ENCODE peak calls at places on chromosome 21, in ten cellular contexts. U is EH; E is iPS-NIHi11; T is fibroblast of pulmonary artery; O is activated T-cell treated with anti-CD3 and anti-CD28 coated beads, Interleukin-2, amount 50 U/mL, for 4 hours; A is Calu3; D is activated CD8-positive, alpha-beta T cell treated with anti-CD3 and anti-CD28 coated beads for 36 hours; P is stimulated activated CD4-positive, alpha-beta T cell treated with anti-CD3 and anti-CD28 coated beads, Interleukin-4, amount 100 ng/mL, for 48 hours; Q is activated naive CD8-positive, alpha-beta T cell treated with anti-CD3 and anti-CD28 coated beads, Interleukin-2, amount 50 U/mL, for 16 hours; I is globus pallidus. V is an unnamed sample.

GRCh38 chr21:45142469-45142868 is 68.1 kb downstream of the ADARB1 start:
- DNase-seq in P (no peak), A (no peak), O (no peak), Q (no peak), D (no peak), E (no peak), T (peak), U (peak), I (no peak), V (peak)

GRCh38 chr21:44368711-44369446 is 15.5 kb downstream of the TRPM2 start:
- DNase-seq in A (no peak), T (no peak), Q (no peak), D (no peak), U (no peak), P (no peak), O (no peak), I (no peak), E (peak), V (no peak)

GRCh38 chr21:36700961-36701911 is 2.3 kb downstream of the SIM2 start:
- DNase-seq in I (no peak), P (no peak), A (peak), T (no peak), U (no peak), E (no peak), D (no peak), O (no peak), Q (no peak), V (no peak)

GRCh38 chr21:27813750-27814149 is 846.9 kb upstream of the ADAMTS5 start:
- DNase-seq in A (peak), T (no peak), E (no peak), U (no peak), I (peak), O (no peak), Q (no peak), P (no peak), D (no peak), V (peak)

GRCh38 chr21:39083377-39084008 is 99.8 kb downstream of the PSMG1 start:
- DNase-seq in O (no peak), E (no peak), Q (no peak), I (no peak), U (no peak), T (peak), P (no peak), D (no peak), A (no peak), V (peak)

GRCh38 chr21:45299864-45300785 is 12.4 kb upstream of the POFUT2 start:
- DNase-seq in I (no peak), E (no peak), D (no peak), O (no peak), A (no peak), P (no peak), T (peak), U (peak), Q (no peak), V (peak)

GRCh38 chr21:17501107-17502006 is 11.5 kb upstream of the CXADR start:
- DNase-seq in I (no peak), O (no peak), Q (no peak), D (no peak), T (no peak), P (no peak), E (no peak), A (no peak), U (no peak), V (no peak)

GRCh38 chr21:23471877-23472276 is 2135.4 kb downstream of the MRPL39 start:
- DNase-seq in P (no peak), A (no peak), O (no peak), I (no peak), E (no peak), T (no peak), U (no peak), D (no peak), Q (no peak), V (no peak)

GRCh38 chr21:40504825-40505224 is 342.1 kb downstream of the DSCAM start:
- DNase-seq in D (no peak), I (no peak), A (no peak), O (no peak), T (no peak), U (no peak), P (no peak), E (no peak), Q (no peak), V (no peak)

GRCh38 chr21:41726058-41726558 is 40.7 kb downstream of the RIPK4 start:
- DNase-seq in Q (no peak), A (no peak), O (no peak), U (no peak), P (no peak), D (no peak), E (peak), I (no peak), T (no peak), V (no peak)

GRCh38 chr21:35051287-35051818 is 2.3 kb upstream of the RUNX1 start:
- DNase-seq in T (peak), O (peak), A (peak), I (peak), Q (no peak), E (peak), P (peak), D (peak), U (peak), V (peak)